ENCODE peak calls at places on chromosome 2, in five cellular contexts. D is right lobe of liver, S is esophagus squamous epithelium, I is heart left ventricle, E is transverse colon. R is an unnamed sample.

GRCh38 chr2:46252891-46253659 is 44.1 kb upstream of the EPAS1 start:
- DNase-seq in D (peak), S (no peak), I (peak), E (no peak), R (no peak)

GRCh38 chr2:236546561-236546961 is 23.1 kb upstream of the ACKR3 start:
- DNase-seq in D (no peak), S (no peak), I (no peak), E (no peak), R (peak)

GRCh38 chr2:238158807-238159539 is at the start of gene ERFE:
- DNase-seq in D (peak), S (no peak), I (peak), E (peak), R (no peak)

GRCh38 chr2:240233891-240234502 is 93.5 kb upstream of the OTOS start:
- DNase-seq in D (peak), S (no peak), I (no peak), E (no peak), R (no peak)

GRCh38 chr2:10216677-10217498 is 85.8 kb upstream of the HPCAL1 start:
- DNase-seq in D (no peak), S (no peak), I (peak), E (no peak), R (peak)

GRCh38 chr2:239700946-239701345 is 300.1 kb upstream of the HDAC4 start:
- DNase-seq in D (no peak), S (no peak), I (no peak), E (no peak), R (no peak)

GRCh38 chr2:178044836-178045235 is 27.7 kb downstream of the PDE11A start:
- DNase-seq in D (no peak), S (no peak), I (no peak), E (no peak), R (no peak)

GRCh38 chr2:149991576-149991975 is 404.0 kb upstream of the MMADHC start:
- DNase-seq in D (no peak), S (no peak), I (no peak), E (no peak), R (no peak)

GRCh38 chr2:113886479-113887383 is 3.2 kb upstream of the ACTR3 start:
- DNase-seq in D (peak), S (peak), I (no peak), E (peak), R (peak)

GRCh38 chr2:144426981-144427479 is 92.9 kb downstream of the ZEB2 start:
- DNase-seq in D (no peak), S (no peak), I (no peak), E (no peak), R (no peak)

GRCh38 chr2:23549051-23549450 is 164.1 kb downstream of the KLHL29 start:
- DNase-seq in D (no peak), S (no peak), I (no peak), E (no peak), R (no peak)

GRCh38 chr2:181178823-181179412 is 198.5 kb downstream of the UBE2E3 start:
- DNase-seq in D (no peak), S (no peak), I (no peak), E (peak), R (peak)

GRCh38 chr2:157837851-157838441 is 38.2 kb downstream of the ACVR1 start:
- DNase-seq in D (peak), S (no peak), I (no peak), E (peak), R (peak)

GRCh38 chr2:158321264-158321663 is 135.3 kb downstream of the CCDC148 start:
- DNase-seq in D (no peak), S (no peak), I (no peak), E (no peak), R (no peak)

GRCh38 chr2:98658816-98659486 is 50.6 kb downstream of the UNC50 start:
- DNase-seq in D (no peak), S (no peak), I (no peak), E (no peak), R (no peak)

GRCh38 chr2:11940121-11940743 is 193.8 kb downstream of the LPIN1 start:
- DNase-seq in D (no peak), S (no peak), I (no peak), E (no peak), R (no peak)

GRCh38 chr2:26645792-26646191 is 4.6 kb upstream of the CIB4 start:
- DNase-seq in D (no peak), S (no peak), I (no peak), E (no peak), R (no peak)

GRCh38 chr2:145184741-145185671 is 665.1 kb upstream of the ZEB2 start:
- DNase-seq in D (no peak), S (no peak), I (no peak), E (no peak), R (no peak)

GRCh38 chr2:235551965-235552364 is 58.1 kb downstream of the AGAP1 start:
- DNase-seq in D (peak), S (no peak), I (no peak), E (peak), R (peak)

GRCh38 chr2:112723556-112723940 is 2.7 kb downstream of the NT5DC4 start:
- DNase-seq in D (no peak), S (no peak), I (no peak), E (no peak), R (no peak)

GRCh38 chr2:241569831-241570281 is 11.3 kb downstream of the BOK start:
- DNase-seq in D (no peak), S (no peak), I (peak), E (no peak), R (no peak)

GRCh38 chr2:172564376-172564775 is 8.5 kb downstream of the PDK1 start:
- DNase-seq in D (no peak), S (no peak), I (no peak), E (no peak), R (no peak)

GRCh38 chr2:114022360-114023085 is 132.6 kb downstream of the ACTR3 start:
- DNase-seq in D (no peak), S (no peak), I (no peak), E (no peak), R (no peak)

GRCh38 chr2:15806801-15807417 is 133.4 kb upstream of the MYCN start:
- DNase-seq in D (no peak), S (no peak), I (no peak), E (no peak), R (no peak)

GRCh38 chr2:28296243-28296642 is 96.4 kb upstream of the FOSL2 start:
- DNase-seq in D (no peak), S (no peak), I (no peak), E (no peak), R (no peak)

GRCh38 chr2:235493402-235493774 is 455 bp upstream of the AGAP1 start:
- DNase-seq in D (no peak), S (no peak), I (no peak), E (no peak), R (no peak)

GRCh38 chr2:64212346-64212745 is 68.1 kb upstream of the PELI1 start:
- DNase-seq in D (no peak), S (no peak), I (no peak), E (no peak), R (no peak)

GRCh38 chr2:68548396-68548795 is 81.0 kb downstream of the APLF start:
- DNase-seq in D (no peak), S (no peak), I (no peak), E (no peak), R (no peak)

DNA sequence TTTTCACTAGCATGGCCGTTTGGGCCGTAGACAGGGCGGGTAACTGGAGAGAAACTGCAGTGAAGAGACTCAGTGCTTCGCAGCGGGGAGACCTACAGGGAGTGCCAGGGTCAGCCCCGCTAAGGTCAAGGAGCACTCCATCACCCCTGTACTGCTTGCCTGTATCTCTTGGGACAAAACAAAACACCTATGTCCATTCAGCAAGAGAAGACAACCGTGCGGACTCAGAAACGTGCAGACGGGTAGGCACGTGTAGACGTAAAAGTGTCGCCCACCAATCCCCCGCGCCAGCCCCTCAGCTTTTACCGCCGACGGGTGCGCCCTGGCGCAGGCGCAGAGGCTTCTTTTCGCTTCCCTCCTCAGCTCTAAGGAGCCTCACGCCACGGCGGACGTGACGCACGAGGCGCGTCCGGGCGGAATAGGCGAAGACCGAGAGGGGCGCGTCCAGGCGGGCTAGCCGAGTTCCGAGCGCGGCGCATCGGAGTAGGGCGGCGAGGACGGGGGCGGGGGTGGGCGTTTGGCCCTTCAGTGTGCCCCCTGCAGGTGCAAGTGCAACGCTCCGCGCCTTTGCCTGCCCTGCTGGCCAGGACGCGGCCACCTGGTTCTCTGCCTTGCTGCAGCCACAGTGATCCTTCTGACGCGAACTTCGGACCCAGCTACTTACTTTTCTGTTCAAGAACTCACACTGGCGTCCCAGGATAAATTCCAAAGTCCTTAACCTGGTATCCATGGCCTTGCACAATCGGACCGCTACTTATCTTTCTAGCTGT is 3.3 kb upstream of the SOS1 start:
- DNase-seq in D (peak), S (peak), I (peak), E (peak), R (peak)
- TF ChIP-seq POLR2A in D (peak), S (peak), I (no peak), E (peak), R (peak)

GRCh38 chr2:108786354-108787208 is at the start of gene CCDC138:
- DNase-seq in D (peak), S (peak), I (peak), E (peak), R (peak)
- TF ChIP-seq POLR2A in D (peak), S (peak), I (no peak), E (peak), R (peak)

GRCh38 chr2:167939513-167940360 is 307.7 kb downstream of the STK39 start:
- DNase-seq in D (no peak), S (no peak), I (no peak), E (no peak), R (no peak)
- TF ChIP-seq POLR2A in D (no peak), S (no peak), I (no peak), E (no peak), R (no peak)

DNA sequence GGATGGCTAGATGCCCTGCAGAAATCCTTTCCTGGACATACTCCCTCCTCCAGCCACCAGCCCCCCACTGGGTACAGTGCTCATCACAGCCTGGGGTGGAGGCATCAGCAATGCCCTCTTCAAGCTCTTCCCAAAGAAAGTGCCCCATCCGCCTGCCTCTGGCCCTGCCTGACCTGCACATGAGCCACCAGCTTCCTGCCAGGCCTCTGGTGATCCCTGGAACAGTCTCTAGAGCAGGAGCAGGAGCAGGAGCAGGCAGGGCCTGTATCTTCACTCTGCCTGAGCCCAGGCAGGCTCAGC is 54.1 kb upstream of the CAB39 start:
- DNase-seq in D (no peak), S (no peak), I (no peak), E (no peak), R (no peak)
- TF ChIP-seq POLR2A in D (no peak), S (no peak), I (no peak), E (no peak), R (no peak)

DNA sequence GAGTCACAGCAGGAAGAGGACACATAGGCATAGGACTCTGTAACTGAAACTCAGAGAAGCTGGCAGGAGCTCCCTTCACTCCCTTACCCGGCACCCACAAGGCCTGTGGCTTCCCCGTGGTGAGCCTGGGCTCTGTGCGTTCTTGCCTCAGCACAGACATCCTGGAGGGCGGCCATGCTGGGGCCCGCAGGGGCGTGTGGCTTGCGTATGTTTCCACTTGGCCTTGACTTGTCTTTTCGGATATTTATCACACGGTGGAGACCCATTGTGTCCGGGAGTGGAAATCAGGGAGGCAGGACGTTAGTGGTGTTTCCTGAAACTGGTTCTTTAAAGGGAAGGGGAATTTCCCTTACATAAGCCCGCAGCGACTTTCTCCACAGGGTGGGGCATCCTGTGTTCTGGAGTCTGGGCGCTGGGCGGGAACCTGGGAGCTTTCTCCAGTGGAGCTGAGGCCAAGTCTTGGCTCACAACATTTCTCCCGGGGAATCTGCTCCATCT is 49.9 kb upstream of the EML6 start:
- DNase-seq in D (peak), S (no peak), I (peak), E (peak), R (peak)
- TF ChIP-seq POLR2A in D (no peak), S (no peak), I (no peak), E (no peak), R (no peak)

DNA sequence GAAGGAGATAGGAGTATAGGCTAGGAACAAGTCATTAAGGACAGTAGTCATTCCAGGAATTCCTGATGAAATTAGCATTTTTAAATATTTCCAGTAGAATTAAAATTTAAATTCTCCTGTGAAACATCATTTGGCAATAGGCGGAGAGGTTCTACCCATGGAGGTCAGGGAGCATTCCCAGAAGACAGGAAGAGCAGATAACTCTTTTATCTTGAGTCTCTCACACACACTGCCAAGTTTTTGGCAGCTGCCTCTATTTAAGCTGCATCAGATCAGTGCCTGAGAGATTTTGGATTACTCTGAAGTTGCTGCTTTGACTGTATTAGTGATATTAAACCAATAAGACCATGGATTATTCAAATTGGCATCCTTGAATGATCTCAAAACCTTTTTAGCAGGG is 714.7 kb downstream of the EPHA4 start:
- DNase-seq in D (no peak), S (no peak), I (no peak), E (no peak), R (no peak)
- TF ChIP-seq POLR2A in D (no peak), S (no peak), I (no peak), E (no peak), R (no peak)

DNA sequence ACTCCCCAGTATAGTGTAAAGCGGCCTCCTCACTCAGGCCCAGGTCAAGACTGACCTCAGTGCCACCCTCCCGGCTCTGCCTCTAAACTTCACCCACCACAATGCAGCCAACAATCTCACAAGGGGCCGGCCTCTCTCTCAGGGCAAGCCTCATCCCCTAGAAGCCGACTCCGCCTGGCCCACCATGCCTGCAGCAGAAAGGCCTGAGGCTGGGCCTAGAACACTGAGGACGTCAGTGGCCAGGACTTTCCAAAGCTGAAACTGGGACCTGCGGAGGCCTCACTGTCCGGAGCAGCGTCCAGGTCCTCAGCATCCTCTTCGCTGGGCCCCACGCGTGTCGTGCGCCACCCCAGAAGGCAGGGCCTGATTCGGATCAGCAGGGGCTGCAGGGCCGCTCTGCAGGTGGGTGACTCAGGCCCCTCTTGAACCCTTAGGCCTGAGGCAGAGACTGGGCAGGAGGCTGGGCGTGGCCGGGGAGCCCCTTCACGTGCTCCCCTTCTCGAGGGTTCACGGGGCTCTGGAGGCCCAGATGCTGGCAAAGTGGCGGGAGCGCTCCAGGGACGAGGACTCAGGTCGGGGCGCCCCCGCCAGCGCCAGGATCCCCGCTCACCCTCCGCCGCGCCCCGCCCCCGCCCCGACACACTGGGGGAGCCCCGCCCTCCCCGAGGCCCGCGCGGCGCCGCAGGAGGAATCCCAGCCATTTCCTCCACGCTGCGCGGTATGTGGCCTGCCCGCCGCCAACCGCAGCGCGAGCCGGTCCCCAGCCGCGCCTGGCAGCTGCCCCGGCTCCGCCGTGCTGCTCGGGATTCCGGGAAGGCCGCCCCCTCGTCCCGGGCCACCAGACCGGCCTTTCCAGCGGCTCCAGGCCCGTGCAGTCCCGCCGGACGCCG is 53.1 kb downstream of the PKDCC start:
- DNase-seq in D (peak), S (no peak), I (peak), E (peak), R (peak)
- TF ChIP-seq POLR2A in D (peak), S (peak), I (no peak), E (no peak), R (no peak)

R was measured in Peyer's patch.